ENCODE peak calls at places on chromosomes 7 and 10, in five cellular contexts. C is coronary artery, U is progenitor cell of endocrine pancreas, O is neural crest cell, K is osteoblast. S is an unnamed sample.

GRCh38 chr7:78039791-78040776 is 241.5 kb downstream of the PHTF2 start:
- DNase-seq in K (no peak), U (no peak), O (no peak), C (no peak), S (peak; percentile 37)

GRCh38 chr10:120431356-120431755 is 25.7 kb upstream of the PLPP4 start:
- DNase-seq in K (no peak), O (no peak), U (no peak), C (no peak), S (no peak)

GRCh38 chr7:84058311-84059076 is 136.1 kb downstream of the SEMA3A start:
- DNase-seq in U (no peak), K (peak; percentile 82), C (no peak), O (no peak), S (no peak)

GRCh38 chr10:16481052-16481728 is 40.5 kb downstream of the C1QL3 start:
- DNase-seq in K (no peak), C (no peak), U (no peak), O (no peak), S (no peak)

GRCh38 chr10:22322663-22323160 is 1.8 kb downstream of the BMI1 start:
- DNase-seq in C (no peak), K (no peak), U (no peak), O (no peak), S (no peak)

GRCh38 chr7:151179946-151180345 is 7.1 kb downstream of the ASB10 start:
- DNase-seq in C (peak; percentile 49), K (peak; percentile 65), O (no peak), U (no peak), S (no peak)

GRCh38 chr10:60172363-60172990 is 217.2 kb downstream of the ANK3 start:
- DNase-seq in O (no peak), U (no peak), K (no peak), C (no peak), S (no peak)

GRCh38 chr7:101538596-101539459 is 90.3 kb downstream of the MYL10 start:
- DNase-seq in O (peak; percentile 81), U (peak; percentile 67), C (no peak), K (peak; percentile 99), S (peak; percentile 57)

GRCh38 chr10:48607356-48608278 is 2.7 kb upstream of the ARHGAP22 start:
- DNase-seq in K (no peak), C (peak; percentile 43), U (no peak), O (no peak), S (no peak)